ENCODE peak calls at places on chromosomes 7 and 10, in eight cellular contexts. K is AG09319; I is activated naive CD8-positive, alpha-beta T cell treated with anti-CD3 and anti-CD28 coated beads, Interleukin-2, amount 50 U/mL, for 24 hours; E is germinal center; C is hippocampal formation; F is HuH-7.5; V is amniotic epithelial cell; J is globus pallidus. T is an unnamed sample.
A peak's percentile ranks its signal among the peaks of the same experiment; 100 is the strongest.

GRCh38 chr10:70085975-70086613 is 33.4 kb downstream of the MACROH2A2 start:
- DNase-seq in K (no peak), I (no peak), E (no peak), C (no peak), F (no peak), V (no peak), J (no peak), T (no peak)

GRCh38 chr7:49631071-49631826 is 142.2 kb upstream of the VWC2 start:
- DNase-seq in K (no peak), I (no peak), E (no peak), C (no peak), F (no peak), V (no peak), J (peak; percentile 35), T (no peak)

GRCh38 chr7:134419875-134420274 is 39.0 kb downstream of the AKR1B1 start:
- DNase-seq in K (no peak), I (no peak), E (no peak), C (no peak), F (no peak), V (no peak), J (no peak), T (no peak)

GRCh38 chr10:30185916-30186315 is 126.5 kb upstream of the JCAD start:
- DNase-seq in K (peak; percentile 72), I (no peak), E (no peak), C (no peak), F (no peak), V (peak; percentile 75), J (no peak), T (no peak)

GRCh38 chr7:101589976-101590662 is 39.0 kb downstream of the MYL10 start:
- DNase-seq in K (no peak), I (no peak), E (no peak), C (no peak), F (no peak), V (no peak), J (no peak), T (no peak)

GRCh38 chr7:102426268-102427031 is 6.9 kb upstream of the ORAI2 start:
- DNase-seq in K (no peak), I (peak; percentile 80), E (peak; percentile 83), C (no peak), F (no peak), V (no peak), J (no peak), T (no peak)

GRCh38 chr10:93816123-93816747 is 58.5 kb downstream of the LGI1 start:
- DNase-seq in K (peak; percentile 44), I (peak; percentile 36), E (peak; percentile 22), C (peak; percentile 29), F (peak; percentile 18), V (peak; percentile 53), J (peak; percentile 52), T (peak; percentile 73)

GRCh38 chr10:6297951-6298381 is 95.2 kb downstream of the PFKFB3 start:
- DNase-seq in K (no peak), I (no peak), E (no peak), C (no peak), F (no peak), V (no peak), J (peak; percentile 22), T (no peak)

GRCh38 chr7:108178393-108178792 is 48.2 kb upstream of the LAMB4 start:
- DNase-seq in K (no peak), I (no peak), E (no peak), C (no peak), F (no peak), V (no peak), J (no peak), T (no peak)

T was measured in HAP-1.